ENCODE peak calls at places on chromosomes 3 and 15, in four cellular contexts. Y is iPS DF 6.9, O is psoas muscle, I is right cardiac atrium. L is an unnamed sample.
A peak's percentile ranks its signal among the peaks of the same experiment; 100 is the strongest.

GRCh38 chr3:77329161-77329560 is 289.3 kb downstream of the ROBO2 start:
- DNase-seq in I (no peak), O (no peak), Y (no peak), L (no peak)

GRCh38 chr3:64141476-64141875 is 83.8 kb downstream of the PRICKLE2 start:
- DNase-seq in Y (no peak), I (no peak), O (no peak), L (no peak)

GRCh38 chr3:37290551-37290950 is 116.2 kb upstream of the LRRFIP2 start:
- DNase-seq in Y (no peak), I (no peak), O (no peak), L (no peak)

GRCh38 chr15:68404056-68404798 is 27.7 kb downstream of the ITGA11 start:
- DNase-seq in Y (no peak), I (no peak), O (no peak), L (no peak)

GRCh38 chr3:48404440-48405342 is 25.2 kb downstream of the PLXNB1 start:
- DNase-seq in O (peak; percentile 39), I (no peak), Y (no peak), L (no peak)

GRCh38 chr15:53072077-53072476 is 281.9 kb upstream of the ONECUT1 start:
- DNase-seq in I (peak; percentile 28), O (no peak), Y (peak; percentile 82), L (peak; percentile 33)

GRCh38 chr3:34139566-34139965 is 341.1 kb downstream of the PDCD6IP start:
- DNase-seq in I (no peak), O (no peak), Y (no peak), L (no peak)

GRCh38 chr15:70477750-70478250 is 285.6 kb downstream of the UACA start:
- DNase-seq in O (no peak), Y (no peak), I (peak; percentile 27), L (no peak)

GRCh38 chr15:66742286-66742685 is 40.2 kb downstream of the SMAD6 start:
- DNase-seq in I (no peak), O (no peak), Y (no peak), L (no peak)
- H3K4me1 ChIP-seq in I (peaks cover 47% of the 10 kb centered on the region), O (no peaks in the 10 kb centered on the region), Y (peaks cover 10% of the 10 kb centered on the region), L (peaks cover 10% of the 10 kb centered on the region)

GRCh38 chr15:67132276-67132675 is 66.9 kb downstream of the SMAD3 start:
- DNase-seq in O (no peak), Y (no peak), I (no peak), L (no peak)
- H3K4me1 ChIP-seq in O (peaks cover 99% of the 10 kb centered on the region), Y (peaks cover 8% of the 10 kb centered on the region), I (peaks cover 38% of the 10 kb centered on the region), L (peaks cover 54% of the 10 kb centered on the region)

DNA sequence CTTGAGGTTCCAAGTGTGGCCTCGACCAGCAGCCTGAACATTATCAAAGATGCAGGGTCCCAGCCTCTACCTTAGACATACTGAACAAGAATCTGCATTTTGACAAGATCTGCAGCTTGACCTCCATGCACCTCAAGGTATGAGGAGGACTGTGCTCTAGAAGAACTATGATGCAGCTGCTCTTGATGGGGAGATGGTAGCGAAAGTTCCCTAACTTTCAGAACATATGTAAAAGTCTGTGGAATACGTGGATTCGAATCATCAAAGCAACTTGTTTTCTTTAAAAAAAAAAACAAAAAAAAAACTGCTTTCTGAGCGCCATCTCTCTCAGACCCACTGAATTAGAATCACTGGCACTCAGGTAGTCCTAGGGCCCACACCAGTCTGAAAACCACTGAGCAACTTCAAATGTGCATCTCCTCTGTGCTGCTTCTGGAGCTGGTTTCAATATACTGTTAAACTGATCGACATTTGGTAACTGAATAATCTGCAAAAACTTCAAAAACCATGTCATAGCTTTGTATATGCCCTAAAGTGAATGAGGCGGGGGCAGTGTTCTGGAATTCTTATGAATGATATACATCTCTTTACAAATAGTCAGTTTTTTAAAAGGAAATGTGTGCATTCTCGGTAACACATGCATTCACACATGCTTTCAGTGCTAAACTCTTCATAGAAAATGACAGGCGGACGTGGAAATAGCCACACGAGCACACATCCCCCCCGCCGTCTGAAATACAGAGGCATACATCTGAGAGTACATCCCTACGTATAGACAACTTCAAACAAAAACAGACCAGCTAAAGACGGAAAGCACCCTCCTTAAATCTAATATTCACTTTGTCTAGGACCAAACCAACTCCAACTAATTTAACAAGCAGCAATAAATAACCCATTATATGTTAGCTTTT is 128.8 kb downstream of the FOXP1 start:
- DNase-seq in O (no peak), I (no peak), Y (no peak), L (peak; percentile 77)
- H3K4me1 ChIP-seq in O (peaks cover 16% of the 10 kb centered on the region), I (peaks cover 2% of the 10 kb centered on the region), Y (no peaks in the 10 kb centered on the region), L (peaks cover 96% of the 10 kb centered on the region)

GRCh38 chr3:30606301-30607031 is at the start of gene TGFBR2:
- DNase-seq in Y (peak; percentile 41), I (peak; percentile 98), O (peak; percentile 97), L (peak; percentile 91)
- H3K4me1 ChIP-seq in Y (peaks cover 3% of the 10 kb centered on the region), I (peaks cover 5% of the 10 kb centered on the region), O (peaks cover 8% of the 10 kb centered on the region), L (peaks cover 72% of the 10 kb centered on the region)

DNA sequence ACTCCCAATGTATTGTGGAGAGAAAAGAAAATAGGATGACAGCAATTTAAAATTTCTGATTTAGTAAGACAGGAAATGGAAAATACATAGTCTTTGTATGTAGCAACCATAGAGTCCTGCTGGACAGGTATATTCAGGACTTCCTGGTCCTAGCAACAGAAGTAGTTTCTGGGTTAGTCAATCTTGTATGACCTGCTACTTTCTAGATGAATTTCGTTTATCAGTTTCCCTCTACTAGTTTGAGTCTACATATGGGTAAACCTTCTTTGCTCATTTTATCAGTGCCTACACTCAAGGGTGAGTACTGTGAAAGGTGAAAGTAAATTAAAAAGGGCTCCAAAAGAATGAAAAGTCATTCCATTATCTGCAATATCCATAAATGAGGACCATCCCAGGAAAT is 309.8 kb downstream of the UNC13C start:
- DNase-seq in O (no peak), I (no peak), Y (no peak), L (no peak)
- H3K4me1 ChIP-seq in O (no peaks in the 10 kb centered on the region), I (no peaks in the 10 kb centered on the region), Y (no peaks in the 10 kb centered on the region), L (no peaks in the 10 kb centered on the region)

GRCh38 chr15:64634576-64635485 is 140.6 kb downstream of the RBPMS2 start:
- DNase-seq in I (no peak), Y (peak; percentile 55), O (no peak), L (no peak)

GRCh38 chr15:64637412-64637811 is 138.0 kb downstream of the RBPMS2 start:
- DNase-seq in O (no peak), Y (no peak), I (no peak), L (no peak)

GRCh38 chr15:64635486-64635815 is 139.9 kb downstream of the RBPMS2 start:
- DNase-seq in Y (no peak), I (no peak), O (no peak), L (no peak)

GRCh38 chr15:64636541-64636940 is 138.8 kb downstream of the RBPMS2 start:
- DNase-seq in Y (no peak), O (no peak), I (no peak), L (no peak)

DNA sequence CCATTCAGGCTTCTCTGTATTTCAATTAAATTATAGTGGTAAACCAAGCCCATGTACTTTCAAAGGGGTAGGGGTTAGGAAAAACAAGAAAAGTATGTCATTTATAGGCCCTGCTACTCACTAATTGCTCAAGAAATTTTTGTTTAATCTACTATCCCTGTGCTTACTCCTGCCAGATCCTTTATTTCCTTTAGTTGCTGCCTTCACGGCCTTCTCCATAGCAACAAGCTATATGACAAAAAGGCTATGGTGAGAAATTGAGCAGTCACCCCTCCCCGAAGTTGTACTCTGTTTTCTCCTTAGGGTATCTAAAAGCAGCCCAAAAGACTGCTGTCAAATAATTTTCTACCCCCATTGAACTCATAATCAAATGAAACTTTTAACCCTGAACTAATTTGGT is 139.3 kb downstream of the RBPMS2 start:
- DNase-seq in O (no peak), Y (no peak), I (no peak), L (no peak)
- H3K4me1 ChIP-seq in O (peaks cover 22% of the 10 kb centered on the region), Y (peaks cover 4% of the 10 kb centered on the region), I (peaks cover 12% of the 10 kb centered on the region), L (peaks cover 18% of the 10 kb centered on the region)

DNA sequence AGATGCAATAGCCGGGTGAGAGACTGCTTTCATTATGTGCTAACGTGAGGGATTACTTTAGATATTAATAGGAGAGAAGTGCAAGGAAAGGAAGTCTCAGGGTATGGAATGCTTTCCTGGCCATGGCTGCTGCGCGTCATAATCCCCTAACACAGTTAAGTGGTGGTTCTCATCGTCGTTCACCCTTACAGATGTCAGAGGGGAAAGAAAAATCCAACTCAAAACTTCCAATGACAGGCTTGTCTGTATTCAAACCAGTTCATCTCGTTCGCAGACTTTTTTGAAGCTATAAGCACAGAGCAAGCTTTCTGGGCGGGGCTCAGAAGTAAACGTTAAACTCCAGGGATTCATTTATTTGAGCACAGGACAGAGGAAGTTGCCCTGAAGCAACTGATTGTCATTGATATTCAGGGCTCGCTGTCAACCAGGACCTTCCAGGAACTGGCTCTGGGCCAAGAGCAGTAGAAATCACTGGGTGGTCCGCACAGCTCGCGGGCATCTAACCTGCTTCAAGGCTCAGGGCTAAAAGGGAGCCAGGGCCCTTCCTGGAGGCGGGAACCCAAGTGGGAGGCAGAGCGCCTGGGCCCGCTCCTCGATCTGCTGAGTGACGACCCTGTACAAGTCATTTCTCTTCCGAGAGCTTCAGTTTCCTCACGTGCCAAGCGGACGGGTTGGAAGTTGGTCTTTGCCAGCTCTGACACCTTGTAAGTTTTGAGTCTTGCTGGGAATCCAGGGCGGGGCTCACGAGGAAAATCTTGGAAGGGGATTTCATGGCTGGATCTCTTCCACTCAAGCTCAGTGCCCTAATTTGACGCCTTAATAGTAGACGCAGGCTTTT is 1.1 kb upstream of the LPP start:
- DNase-seq in O (peak; percentile 80), I (peak; percentile 79), Y (no peak), L (peak; percentile 30)
- H3K4me1 ChIP-seq in O (peaks cover 18% of the 10 kb centered on the region), I (peaks cover 14% of the 10 kb centered on the region), Y (peaks cover 2% of the 10 kb centered on the region), L (peaks cover 42% of the 10 kb centered on the region)

DNA sequence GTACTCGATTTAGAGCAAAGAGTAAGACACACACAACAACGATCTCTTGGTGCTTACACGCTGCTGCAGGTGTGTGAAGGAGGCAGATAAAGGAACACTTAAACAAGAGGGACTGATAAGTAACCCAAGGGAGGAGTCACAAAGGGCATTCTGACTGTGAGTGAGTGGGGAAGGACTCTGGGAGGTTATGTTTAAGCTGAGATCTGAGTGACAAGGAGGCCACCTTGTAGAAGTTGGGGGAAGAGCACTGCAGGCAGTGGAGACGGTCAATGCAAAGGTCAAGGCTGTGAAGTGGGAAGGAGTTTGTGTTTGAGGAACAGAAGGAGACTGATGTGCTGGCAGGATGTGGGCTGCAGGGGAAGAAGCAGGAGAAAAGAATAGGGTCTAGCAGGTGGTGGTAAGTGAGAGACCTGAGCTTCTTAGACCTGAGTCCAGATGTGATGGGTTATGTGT is 63.1 kb downstream of the LPP start:
- DNase-seq in Y (no peak), I (no peak), O (no peak), L (peak; percentile 85)
- H3K4me1 ChIP-seq in Y (peaks cover 5% of the 10 kb centered on the region), I (peaks cover 25% of the 10 kb centered on the region), O (peaks cover 44% of the 10 kb centered on the region), L (peaks cover 78% of the 10 kb centered on the region)

GRCh38 chr15:98798375-98798893 is 150.1 kb downstream of the IGF1R start:
- DNase-seq in Y (no peak), O (no peak), I (no peak), L (no peak)
- H3K4me1 ChIP-seq in Y (peaks cover 19% of the 10 kb centered on the region), O (peaks cover 32% of the 10 kb centered on the region), I (peaks cover 20% of the 10 kb centered on the region), L (no peaks in the 10 kb centered on the region)

DNA sequence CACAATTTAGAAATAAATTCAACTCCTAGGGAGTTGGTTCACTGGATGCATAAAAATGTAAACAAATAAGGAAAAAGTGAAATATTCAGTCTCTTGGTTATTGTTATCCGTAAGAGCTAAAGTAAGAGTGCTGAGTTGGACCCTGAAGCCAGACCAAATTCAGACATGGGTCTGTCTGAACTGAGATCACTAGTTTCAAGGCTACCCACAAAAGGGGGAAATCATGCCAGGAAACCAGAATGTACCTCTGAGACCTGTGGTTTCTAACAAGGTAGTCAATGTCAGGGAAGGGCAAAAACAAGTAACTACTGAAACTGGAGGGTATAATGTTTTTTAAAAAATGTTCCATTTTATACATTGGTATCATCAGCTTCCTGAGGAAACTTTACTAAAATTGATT is 35.2 kb upstream of the GOLGA6L2 start:
- DNase-seq in I (no peak), O (no peak), Y (no peak), L (no peak)
- H3K4me1 ChIP-seq in I (no peaks in the 10 kb centered on the region), O (no peaks in the 10 kb centered on the region), Y (no peaks in the 10 kb centered on the region), L (no peaks in the 10 kb centered on the region)

L was measured in OCI-LY7.